ENCODE peak calls at places on chromosome 14, in six cellular contexts. M is upper lobe of right lung; A is A673; U is CD4-positive, CD25-positive, alpha-beta regulatory T cell; R is heart right ventricle; Q is stomach. Z is an unnamed sample.

GRCh38 chr14:88212691-88213090 is 110.4 kb downstream of the KCNK10 start:
- DNase-seq in M (no peak), A (no peak), U (no peak), R (no peak), Q (no peak), Z (no peak)

GRCh38 chr14:76716285-76716684 is 45.0 kb upstream of the VASH1 start:
- DNase-seq in M (no peak), A (peak; percentile 25), U (no peak), R (no peak), Q (no peak), Z (no peak)

GRCh38 chr14:101123639-101124525 is 220.4 kb upstream of the RTL1 start:
- DNase-seq in M (no peak), A (peak; percentile 8), U (no peak), R (no peak), Q (peak; percentile 17), Z (peak; percentile 17)

GRCh38 chr14:32307881-32308582 is 21.1 kb upstream of the AKAP6 start:
- DNase-seq in M (no peak), A (no peak), U (no peak), R (no peak), Q (peak; percentile 26), Z (no peak)

GRCh38 chr14:104448721-104449120 is 130.8 kb upstream of the C14orf180 start:
- DNase-seq in M (no peak), A (no peak), U (no peak), R (no peak), Q (no peak), Z (no peak)

GRCh38 chr14:90758959-90759358 is 57.3 kb downstream of the TTC7B start:
- DNase-seq in M (peak; percentile 77), A (peak; percentile 32), U (no peak), R (peak; percentile 64), Q (peak; percentile 38), Z (peak; percentile 34)

GRCh38 chr14:91375748-91376452 is 41.7 kb downstream of the CCDC88C start:
- DNase-seq in M (no peak), A (no peak), U (no peak), R (no peak), Q (no peak), Z (no peak)

GRCh38 chr14:92665699-92666110 is 82.7 kb downstream of the LGMN start:
- DNase-seq in M (no peak), A (no peak), U (no peak), R (no peak), Q (no peak), Z (no peak)

GRCh38 chr14:71372411-71372838 is 465.2 kb downstream of the PCNX1 start:
- DNase-seq in M (no peak), A (peak; percentile 58), U (no peak), R (no peak), Q (no peak), Z (peak; percentile 62)

GRCh38 chr14:57323703-57324102 is 54.9 kb downstream of the AP5M1 start:
- DNase-seq in M (no peak), A (no peak), U (no peak), R (no peak), Q (no peak), Z (no peak)

GRCh38 chr14:95533822-95534221 is 1.0 kb upstream of the GLRX5 start:
- DNase-seq in M (no peak), A (no peak), U (no peak), R (no peak), Q (no peak), Z (peak; percentile 24)

GRCh38 chr14:46008348-46008747 is 643.2 kb downstream of the RPL10L start:
- DNase-seq in M (no peak), A (no peak), U (no peak), R (no peak), Q (no peak), Z (no peak)

GRCh38 chr14:76923422-76924362 is 97.5 kb downstream of the LRRC74A start:
- DNase-seq in M (no peak), A (no peak), U (no peak), R (no peak), Q (no peak), Z (no peak)

GRCh38 chr14:89399157-89399556 is 17.9 kb downstream of the FOXN3 start:
- DNase-seq in M (no peak), A (no peak), U (no peak), R (no peak), Q (no peak), Z (no peak)

GRCh38 chr14:64970776-64971451 is 1.2 kb downstream of the RAB15 start:
- DNase-seq in M (peak; percentile 58), A (no peak), U (no peak), R (no peak), Q (no peak), Z (no peak)

GRCh38 chr14:34093878-34094277 is 143.0 kb upstream of the EGLN3 start:
- DNase-seq in M (no peak), A (no peak), U (no peak), R (no peak), Q (no peak), Z (no peak)

GRCh38 chr14:61956517-61956916 is 194.3 kb downstream of the SNAPC1 start:
- DNase-seq in M (no peak), A (no peak), U (no peak), R (no peak), Q (no peak), Z (no peak)

GRCh38 chr14:22418631-22419030 is 170.4 kb downstream of the DAD1 start:
- DNase-seq in M (no peak), A (no peak), U (no peak), R (no peak), Q (no peak), Z (no peak)

GRCh38 chr14:22420598-22421186 is 168.3 kb downstream of the DAD1 start:
- DNase-seq in M (no peak), A (peak; percentile 55), U (no peak), R (no peak), Q (no peak), Z (no peak)

GRCh38 chr14:22417914-22418313 is 171.1 kb downstream of the DAD1 start:
- DNase-seq in M (no peak), A (no peak), U (no peak), R (no peak), Q (no peak), Z (no peak)

GRCh38 chr14:22422238-22422637 is 166.8 kb downstream of the DAD1 start:
- DNase-seq in M (no peak), A (no peak), U (no peak), R (no peak), Q (no peak), Z (no peak)

GRCh38 chr14:22419620-22420019 is 169.4 kb downstream of the DAD1 start:
- DNase-seq in M (no peak), A (no peak), U (no peak), R (no peak), Q (no peak), Z (no peak)
- H3K4me1 ChIP-seq in M (no peaks in the 10 kb centered on the region), A (peaks cover 65% of the 10 kb centered on the region), U (no peaks in the 10 kb centered on the region), R (no peaks in the 10 kb centered on the region), Q (no peaks in the 10 kb centered on the region), Z (no peaks in the 10 kb centered on the region)

GRCh38 chr14:102352213-102352612 is 10.5 kb downstream of the CINP start:
- DNase-seq in M (no peak), A (no peak), U (no peak), R (no peak), Q (no peak), Z (no peak)

GRCh38 chr14:102345232-102345631 is 17.5 kb downstream of the CINP start:
- DNase-seq in M (no peak), A (no peak), U (no peak), R (no peak), Q (no peak), Z (no peak)

GRCh38 chr14:102351023-102351422 is 11.7 kb downstream of the CINP start:
- DNase-seq in M (no peak), A (no peak), U (no peak), R (peak; percentile 70), Q (no peak), Z (no peak)

GRCh38 chr14:102346645-102347044 is 16.0 kb downstream of the CINP start:
- DNase-seq in M (no peak), A (no peak), U (no peak), R (no peak), Q (no peak), Z (no peak)

DNA sequence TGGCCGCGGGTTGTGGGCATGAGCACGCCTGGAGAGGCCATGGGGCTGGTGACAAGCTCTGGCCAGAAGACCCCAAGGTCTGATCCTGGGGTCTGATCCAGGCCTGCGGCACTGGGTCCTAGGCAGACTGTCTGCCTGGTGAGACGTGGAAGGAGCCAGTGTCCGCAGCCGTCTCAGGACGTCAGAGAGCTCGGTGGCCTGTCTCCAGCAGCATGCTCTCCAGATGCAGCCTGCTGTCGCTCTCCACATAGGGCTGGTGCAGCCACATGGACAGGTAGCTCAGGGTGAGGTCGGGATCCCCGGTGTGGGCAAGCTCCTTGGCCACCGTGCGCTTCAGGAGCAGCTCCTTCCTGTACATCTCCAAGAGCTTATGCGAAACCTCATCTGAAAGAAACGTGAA is 14.3 kb downstream of the CINP start:
- DNase-seq in M (no peak), A (no peak), U (no peak), R (no peak), Q (no peak), Z (no peak)
- H3K36me3 ChIP-seq in M (peaks cover 82% of the 10 kb centered on the region), A (peaks cover 35% of the 10 kb centered on the region), U (peaks cover 61% of the 10 kb centered on the region), R (peaks cover 86% of the 10 kb centered on the region), Q (peaks cover 98% of the 10 kb centered on the region), Z (peaks cover 51% of the 10 kb centered on the region)

DNA sequence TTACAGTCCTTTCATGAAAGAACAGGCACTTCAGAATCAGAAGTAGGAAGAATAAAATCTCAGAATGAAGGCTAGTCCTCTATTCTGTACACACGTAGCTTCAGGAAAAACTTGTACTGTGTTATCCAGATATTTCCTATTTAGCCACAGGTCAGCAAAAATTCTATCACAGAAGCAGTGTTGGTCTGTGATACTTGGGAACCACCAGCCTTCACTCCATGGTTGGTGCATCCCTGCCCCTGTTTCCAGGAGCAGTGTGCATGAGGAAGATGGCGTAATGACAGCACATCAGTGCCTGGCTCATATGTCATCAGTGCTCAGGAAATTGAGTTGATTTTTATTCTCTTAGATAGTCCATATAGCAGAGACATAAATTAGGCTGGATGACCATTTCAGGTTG is 87.7 kb downstream of the SAMD4A start:
- DNase-seq in M (no peak), A (no peak), U (no peak), R (no peak), Q (no peak), Z (no peak)
- H3K4me1 ChIP-seq in M (peaks cover 46% of the 10 kb centered on the region), A (peaks cover 29% of the 10 kb centered on the region), U (no peaks in the 10 kb centered on the region), R (peaks cover 63% of the 10 kb centered on the region), Q (peaks cover 50% of the 10 kb centered on the region), Z (peaks cover 50% of the 10 kb centered on the region)

GRCh38 chr14:74882103-74882920 is 596 bp downstream of the DLST start:
- DNase-seq in M (peak; percentile 79), A (peak; percentile 50), U (peak; percentile 35), R (peak; percentile 39), Q (peak; percentile 64), Z (peak; percentile 49)

GRCh38 chr14:74881425-74882102 is at the start of gene DLST:
- DNase-seq in M (peak; percentile 94), A (peak; percentile 94), U (peak; percentile 78), R (peak; percentile 87), Q (peak; percentile 87), Z (peak; percentile 83)

GRCh38 chr14:74888164-74889158 is 6.7 kb downstream of the DLST start:
- DNase-seq in M (no peak), A (no peak), U (no peak), R (no peak), Q (no peak), Z (no peak)

GRCh38 chr14:74890262-74890661 is 8.5 kb downstream of the DLST start:
- DNase-seq in M (no peak), A (no peak), U (no peak), R (no peak), Q (no peak), Z (no peak)

DNA sequence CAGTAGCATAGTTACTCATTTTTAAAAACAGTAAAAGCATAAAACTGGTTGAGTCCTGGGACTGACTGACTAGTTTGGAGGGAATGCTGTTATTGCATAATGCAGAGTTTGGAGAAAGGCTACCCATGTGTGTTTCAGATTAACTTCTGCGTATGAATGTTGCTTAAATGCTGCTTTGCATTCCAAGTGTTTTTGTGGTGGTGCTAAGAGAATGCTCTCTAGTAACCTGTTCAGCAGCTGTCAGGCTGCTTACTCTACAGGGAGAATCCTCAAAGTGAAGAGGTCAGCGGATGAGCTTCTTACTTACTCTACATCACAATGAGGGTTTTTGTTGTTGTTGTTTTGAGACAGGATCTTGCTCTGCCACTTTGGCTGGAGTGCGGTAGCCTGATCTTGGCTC is 4.3 kb downstream of the DLST start:
- DNase-seq in M (no peak), A (no peak), U (no peak), R (no peak), Q (no peak), Z (no peak)
- H3K36me3 ChIP-seq in M (peaks cover 48% of the 10 kb centered on the region), A (peaks cover 33% of the 10 kb centered on the region), U (peaks cover 43% of the 10 kb centered on the region), R (peaks cover 36% of the 10 kb centered on the region), Q (peaks cover 39% of the 10 kb centered on the region), Z (peaks cover 73% of the 10 kb centered on the region)

Z was measured in SJSA1.